ENCODE peak calls at places on chromosomes 7 and 10, in nine cellular contexts. C, D, Z, F, E, L, Y, M and J are unnamed samples.

GRCh38 chr7:128458956-128459355 is 3.3 kb downstream of the HILPDA start:
- DNase-seq in C (no peak), M (no peak), Y (no peak), E (no peak), L (no peak), D (no peak), F (no peak), Z (peak; percentile 36), J (no peak)

GRCh38 chr10:70379581-70380176 is 2.7 kb downstream of the LRRC20 start:
- DNase-seq in F (no peak), Y (no peak), D (no peak), L (no peak), Z (no peak), C (no peak), M (no peak), E (no peak), J (no peak)

GRCh38 chr10:69124558-69125121 is 662 bp downstream of the VPS26A start:
- DNase-seq in C (no peak), M (peak; percentile 41), E (peak; percentile 24), Z (no peak), L (peak; percentile 57), F (peak; percentile 56), Y (peak; percentile 78), D (no peak), J (peak; percentile 64)

GRCh38 chr10:102502337-102503151 is at the start of gene ACTR1A:
- DNase-seq in E (peak; percentile 98), L (peak; percentile 99), Y (peak; percentile 100), M (peak; percentile 93), C (peak; percentile 97), D (peak; percentile 77), F (peak; percentile 97), Z (peak; percentile 97), J (peak; percentile 98)

GRCh38 chr7:135755351-135755753 is 6.7 kb upstream of the FAM180A start:
- DNase-seq in E (peak; percentile 69), M (no peak), L (no peak), D (no peak), C (peak; percentile 63), F (no peak), Y (no peak), Z (no peak), J (no peak)

GRCh38 chr10:113121153-113121552 is 171.1 kb downstream of the TCF7L2 start:
- DNase-seq in D (no peak), E (no peak), Y (no peak), Z (no peak), M (no peak), F (no peak), C (no peak), L (no peak), J (no peak)

GRCh38 chr7:127794135-127794534 is 142.1 kb downstream of the SND1 start:
- DNase-seq in Z (no peak), E (no peak), D (no peak), M (no peak), C (no peak), Y (no peak), L (no peak), F (no peak), J (no peak)

GRCh38 chr7:30743371-30744074 is 8.4 kb upstream of the INMT start:
- DNase-seq in L (no peak), Y (peak; percentile 54), F (no peak), D (no peak), Z (no peak), C (no peak), M (no peak), E (no peak), J (peak; percentile 49)

GRCh38 chr10:12130237-12130872 is 878 bp downstream of the SEC61A2 start:
- DNase-seq in Z (peak; percentile 40), D (no peak), Y (peak; percentile 83), L (peak; percentile 86), C (no peak), M (peak; percentile 15), F (no peak), E (peak; percentile 29), J (peak; percentile 67)

GRCh38 chr7:18347170-18347569 is 148.4 kb upstream of the HDAC9 start:
- DNase-seq in M (no peak), L (no peak), C (no peak), E (peak; percentile 24), F (no peak), Y (no peak), D (no peak), Z (no peak), J (no peak)

GRCh38 chr10:88113232-88113631 is 249.8 kb downstream of the PTEN start:
- DNase-seq in Z (no peak), C (peak; percentile 23), F (no peak), E (no peak), D (no peak), M (no peak), Y (no peak), L (peak; percentile 94), J (no peak)

GRCh38 chr7:133695976-133696531 is 431.1 kb upstream of the LRGUK start:
- DNase-seq in L (no peak), E (no peak), C (no peak), F (no peak), M (no peak), D (no peak), Z (peak; percentile 17), Y (no peak), J (no peak)

GRCh38 chr7:128591705-128592104 is 80.4 kb upstream of the GARIN1A start:
- DNase-seq in Y (no peak), L (no peak), F (no peak), Z (no peak), D (no peak), M (no peak), E (no peak), C (no peak), J (no peak)

GRCh38 chr7:76234931-76235441 is 33.3 kb downstream of the SRRM3 start:
- DNase-seq in L (peak; percentile 68), D (no peak), F (peak; percentile 65), Z (no peak), E (peak; percentile 19), Y (peak; percentile 84), C (peak; percentile 18), M (peak; percentile 38), J (peak; percentile 90)

GRCh38 chr7:2688409-2689342 is 674 bp downstream of the AMZ1 start:
- DNase-seq in D (no peak), M (no peak), Z (peak; percentile 62), E (no peak), C (no peak), L (no peak), F (no peak), Y (no peak), J (no peak)

GRCh38 chr7:55309040-55309991 is 55.8 kb upstream of the LANCL2 start:
- DNase-seq in L (no peak), Z (peak; percentile 99), C (no peak), D (no peak), M (peak; percentile 31), Y (no peak), E (no peak), F (peak; percentile 31), J (no peak)

GRCh38 chr10:62079885-62080559 is 178.5 kb downstream of the ARID5B start:
- DNase-seq in E (no peak), Z (peak; percentile 69), F (no peak), Y (no peak), D (no peak), M (no peak), C (no peak), L (peak; percentile 68), J (no peak)

GRCh38 chr10:62081322-62081945 is 179.9 kb downstream of the ARID5B start:
- DNase-seq in F (no peak), C (no peak), D (no peak), M (no peak), E (no peak), Z (no peak), Y (no peak), L (peak; percentile 34), J (no peak)

GRCh38 chr10:62082270-62082669 is 180.8 kb downstream of the ARID5B start:
- DNase-seq in Y (no peak), D (no peak), M (no peak), Z (no peak), C (no peak), L (no peak), F (no peak), E (no peak), J (no peak)

GRCh38 chr10:62082729-62083412 is 181.4 kb downstream of the ARID5B start:
- DNase-seq in M (peak; percentile 25), F (no peak), Y (peak; percentile 75), D (no peak), L (peak; percentile 73), E (no peak), Z (peak; percentile 51), C (no peak), J (no peak)

GRCh38 chr10:62080905-62081304 is 179.4 kb downstream of the ARID5B start:
- DNase-seq in D (no peak), E (no peak), M (no peak), Z (no peak), C (no peak), Y (no peak), F (no peak), L (no peak), J (no peak)
- H3K4me1 ChIP-seq in D (peaks cover 41% of the 10 kb centered on the region), E (peaks cover under 1% of the 10 kb centered on the region), M (peaks cover 86% of the 10 kb centered on the region), Z (peaks cover 54% of the 10 kb centered on the region), C (peaks cover 84% of the 10 kb centered on the region), Y (peaks cover 15% of the 10 kb centered on the region), F (peaks cover 46% of the 10 kb centered on the region), L (peaks cover 67% of the 10 kb centered on the region), J (peaks cover 52% of the 10 kb centered on the region)

GRCh38 chr7:20697351-20697750 is 81.9 kb downstream of the ABCB5 start:
- DNase-seq in E (no peak), Y (no peak), D (no peak), Z (no peak), M (no peak), L (no peak), C (no peak), F (no peak), J (no peak)

GRCh38 chr7:20698469-20698868 is 83.0 kb downstream of the ABCB5 start:
- DNase-seq in Z (no peak), C (no peak), M (no peak), Y (no peak), L (no peak), E (no peak), F (no peak), D (no peak), J (no peak)

GRCh38 chr7:20700491-20701231 is 85.2 kb downstream of the ABCB5 start:
- DNase-seq in Z (no peak), F (no peak), L (no peak), D (no peak), C (no peak), Y (no peak), M (no peak), E (no peak), J (no peak)
- H3K4me1 ChIP-seq in Z (no peaks in the 10 kb centered on the region), F (no peaks in the 10 kb centered on the region), L (no peaks in the 10 kb centered on the region), D (no peaks in the 10 kb centered on the region), C (no peaks in the 10 kb centered on the region), Y (no peaks in the 10 kb centered on the region), M (no peaks in the 10 kb centered on the region), E (no peaks in the 10 kb centered on the region), J (no peaks in the 10 kb centered on the region)

GRCh38 chr10:8058274-8059111 is 4.0 kb downstream of the GATA3 start:
- DNase-seq in E (no peak), M (no peak), L (no peak), Y (no peak), F (no peak), C (no peak), D (no peak), Z (no peak), J (no peak)
- H3K4me1 ChIP-seq in E (no peaks in the 10 kb centered on the region), M (peaks cover 66% of the 10 kb centered on the region), L (peaks cover 21% of the 10 kb centered on the region), Y (peaks cover 19% of the 10 kb centered on the region), F (peaks cover 21% of the 10 kb centered on the region), C (peaks cover 9% of the 10 kb centered on the region), D (peaks cover 18% of the 10 kb centered on the region), Z (peaks cover 16% of the 10 kb centered on the region), J (peaks cover 19% of the 10 kb centered on the region)

GRCh38 chr7:100016209-100016901 is 959 bp downstream of the ZKSCAN1 start:
- DNase-seq in D (no peak), C (no peak), Z (no peak), F (no peak), Y (peak; percentile 42), L (no peak), E (no peak), M (no peak), J (peak; percentile 24)
- H3K4me1 ChIP-seq in D (peaks cover 21% of the 10 kb centered on the region), C (peaks cover 17% of the 10 kb centered on the region), Z (peaks cover 4% of the 10 kb centered on the region), F (peaks cover 71% of the 10 kb centered on the region), Y (peaks cover 6% of the 10 kb centered on the region), L (peaks cover 20% of the 10 kb centered on the region), E (peaks cover 8% of the 10 kb centered on the region), M (peaks cover 18% of the 10 kb centered on the region), J (peaks cover 16% of the 10 kb centered on the region)